ENCODE peak calls at places on chromosomes 3 and 15, in four cellular contexts. One of them, this sample, is unnamed.

GRCh38 chr3:143288944-143289343 is 169.4 kb downstream of the CHST2 start:
- DNase-seq in mucosa of descending colon: no peak
- DNase-seq in AG09309: no peak
- DNase-seq in psoas muscle: no peak
- DNase-seq in this sample: no peak

GRCh38 chr3:131608296-131608695 is 105.5 kb upstream of the MRPL3 start:
- DNase-seq in mucosa of descending colon: no peak
- DNase-seq in AG09309: no peak
- DNase-seq in psoas muscle: no peak
- DNase-seq in this sample: no peak

GRCh38 chr3:64059484-64059883 is 36.2 kb upstream of the PSMD6 start:
- DNase-seq in mucosa of descending colon: no peak
- DNase-seq in AG09309: no peak
- DNase-seq in psoas muscle: no peak
- DNase-seq in this sample: no peak

GRCh38 chr3:5022966-5023776 is 43.9 kb downstream of the BHLHE40 start:
- DNase-seq in mucosa of descending colon: no peak
- DNase-seq in AG09309: peak
- DNase-seq in psoas muscle: peak
- DNase-seq in this sample: peak

GRCh38 chr3:28746990-28747389 is 398.4 kb upstream of the AZI2 start:
- DNase-seq in mucosa of descending colon: no peak
- DNase-seq in AG09309: no peak
- DNase-seq in psoas muscle: peak
- DNase-seq in this sample: no peak

GRCh38 chr3:25849641-25850040 is 59.8 kb downstream of the OXSM start:
- DNase-seq in mucosa of descending colon: no peak
- DNase-seq in AG09309: no peak
- DNase-seq in psoas muscle: no peak
- DNase-seq in this sample: no peak

GRCh38 chr15:63832620-63833245 is 1.0 kb downstream of the HERC1 start:
- DNase-seq in mucosa of descending colon: no peak
- DNase-seq in AG09309: no peak
- DNase-seq in psoas muscle: no peak
- DNase-seq in this sample: no peak

GRCh38 chr3:17322106-17322793 is 420.2 kb downstream of the TBC1D5 start:
- DNase-seq in mucosa of descending colon: no peak
- DNase-seq in AG09309: no peak
- DNase-seq in psoas muscle: no peak
- DNase-seq in this sample: no peak

DNA sequence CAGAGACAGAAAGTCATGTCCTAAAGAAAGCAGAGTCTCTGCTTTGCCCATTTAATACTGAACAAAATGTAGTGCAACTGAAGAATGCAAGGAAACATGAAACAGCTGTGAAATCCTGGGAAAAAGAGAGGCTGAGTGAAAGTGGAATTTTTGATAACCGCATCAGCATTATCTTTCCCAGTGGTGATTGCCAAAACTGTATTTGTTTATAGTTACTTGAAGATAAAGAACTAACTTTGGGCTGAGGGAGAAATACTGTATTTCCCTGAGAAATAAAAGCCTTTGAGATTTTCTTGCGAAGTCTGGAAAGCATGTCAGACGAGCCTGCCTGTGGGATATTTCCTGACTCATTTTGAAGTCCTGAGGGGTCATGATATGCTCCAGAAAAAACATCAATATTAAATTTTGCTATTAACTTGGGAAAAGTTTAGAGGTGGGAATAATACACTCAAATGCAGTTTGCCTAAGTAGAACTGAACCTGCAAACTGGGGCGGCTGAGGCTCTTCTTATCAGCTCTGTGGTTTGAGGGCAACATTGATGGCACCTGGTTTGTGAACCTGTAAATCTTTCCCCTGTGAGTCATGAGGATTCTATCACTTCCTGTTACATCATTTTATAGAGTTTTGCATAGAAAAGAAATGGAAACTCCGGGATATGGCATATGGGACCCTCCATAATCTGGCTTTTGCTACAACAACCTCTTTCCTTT is 855.3 kb downstream of the MCTP2 start:
- DNase-seq in mucosa of descending colon: no peak
- DNase-seq in AG09309: peak
- DNase-seq in psoas muscle: no peak
- DNase-seq in this sample: no peak
- TF ChIP-seq CTCF in mucosa of descending colon: no peak
- TF ChIP-seq CTCF in AG09309: no peak
- TF ChIP-seq CTCF in psoas muscle: no peak
- TF ChIP-seq CTCF in this sample: no peak

GRCh38 chr15:67549736-67550135 is 7.2 kb downstream of the MAP2K5 start:
- DNase-seq in mucosa of descending colon: no peak
- DNase-seq in AG09309: no peak
- DNase-seq in psoas muscle: no peak
- DNase-seq in this sample: no peak

GRCh38 chr15:67547836-67548531 is 5.5 kb downstream of the MAP2K5 start:
- DNase-seq in mucosa of descending colon: no peak
- DNase-seq in AG09309: no peak
- DNase-seq in psoas muscle: no peak
- DNase-seq in this sample: no peak

GRCh38 chr15:67550522-67550921 is 8.0 kb downstream of the MAP2K5 start:
- DNase-seq in mucosa of descending colon: no peak
- DNase-seq in AG09309: no peak
- DNase-seq in psoas muscle: no peak
- DNase-seq in this sample: no peak

GRCh38 chr15:67548532-67548852 is 6.0 kb downstream of the MAP2K5 start:
- DNase-seq in mucosa of descending colon: no peak
- DNase-seq in AG09309: no peak
- DNase-seq in psoas muscle: no peak
- DNase-seq in this sample: no peak

DNA sequence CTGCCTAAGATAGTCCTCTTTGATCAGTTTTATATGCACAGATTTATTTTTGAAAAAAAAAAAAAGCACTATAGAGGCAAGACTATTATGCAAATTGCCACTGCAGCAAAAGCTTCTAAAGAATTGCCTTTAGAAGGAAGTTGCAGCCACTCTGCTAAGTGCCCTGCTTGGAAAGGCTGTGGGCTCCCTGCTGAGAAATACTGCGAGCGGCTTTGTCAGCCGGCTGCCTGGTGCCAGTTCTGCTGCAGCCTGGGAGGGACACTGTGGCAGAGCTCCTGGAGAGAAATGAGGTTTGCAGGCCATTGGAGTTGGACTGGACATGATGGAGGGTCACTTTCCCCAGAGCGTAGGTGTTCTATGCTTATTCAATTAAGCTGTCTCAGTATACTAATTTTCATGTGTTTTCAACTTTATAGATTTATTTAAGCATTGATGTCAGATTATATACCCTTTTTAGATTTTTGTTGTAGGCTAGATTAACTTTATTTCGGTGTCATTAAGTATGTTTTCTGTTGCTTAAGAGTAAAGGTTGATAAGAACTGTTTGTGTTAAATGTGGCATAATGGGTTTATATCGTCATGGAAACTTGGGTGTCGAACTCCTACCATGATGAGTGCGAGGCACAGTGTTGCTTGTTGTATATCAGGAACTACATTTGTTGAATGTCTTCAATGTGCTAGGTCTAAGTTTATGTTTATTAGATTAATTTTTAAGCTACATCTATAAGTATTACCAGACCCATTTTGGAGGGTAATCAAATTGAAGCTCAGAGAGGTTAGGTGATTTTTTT is 6.6 kb downstream of the MAP2K5 start:
- DNase-seq in mucosa of descending colon: peak
- DNase-seq in AG09309: no peak
- DNase-seq in psoas muscle: no peak
- DNase-seq in this sample: no peak
- H3K4me3 ChIP-seq in mucosa of descending colon: no peak
- H3K4me3 ChIP-seq in AG09309: no peak
- H3K4me3 ChIP-seq in psoas muscle: no peak
- H3K4me3 ChIP-seq in this sample: no peak

GRCh38 chr3:101070260-101071121 is 77.3 kb upstream of the ABI3BP start:
- DNase-seq in mucosa of descending colon: peak
- DNase-seq in AG09309: no peak
- DNase-seq in psoas muscle: peak
- DNase-seq in this sample: peak
- TF ChIP-seq CTCF in mucosa of descending colon: peak
- TF ChIP-seq CTCF in AG09309: peak
- TF ChIP-seq CTCF in psoas muscle: peak
- TF ChIP-seq CTCF in this sample: peak

GRCh38 chr3:97910931-97911351 is 61.3 kb downstream of the RIOX2 start:
- DNase-seq in mucosa of descending colon: no peak
- DNase-seq in AG09309: no peak
- DNase-seq in psoas muscle: no peak
- DNase-seq in this sample: no peak
- H3K4me3 ChIP-seq in mucosa of descending colon: no peak
- H3K4me3 ChIP-seq in AG09309: no peak
- H3K4me3 ChIP-seq in psoas muscle: no peak
- H3K4me3 ChIP-seq in this sample: no peak

This sample was measured in lung.